ENCODE peak calls at places on chromosomes 12 and 14, in seven cellular contexts. V is brain microvascular endothelial cell, L is esophagus muscularis mucosa, O is OCI-LY7, C is Panc1, F is vagina, M is uterus. G is an unnamed sample.

GRCh38 chr12:52398176-52398575 is 8.0 kb downstream of the KRT82 start:
- DNase-seq in V (no peak), L (no peak), O (no peak), C (no peak), F (no peak), M (no peak), G (no peak)

GRCh38 chr14:93619176-93619793 is 169.0 kb downstream of the PRIMA1 start:
- DNase-seq in V (peak), L (no peak), O (peak), C (peak), F (no peak), M (no peak), G (peak)

GRCh38 chr14:105577339-105577861 is 51.0 kb downstream of the TMEM121 start:
- DNase-seq in V (no peak), L (no peak), O (peak), C (no peak), F (no peak), M (no peak), G (no peak)

GRCh38 chr12:88529531-88530488 is 50.5 kb downstream of the KITLG start:
- DNase-seq in V (no peak), L (no peak), O (no peak), C (no peak), F (no peak), M (no peak), G (peak)

GRCh38 chr14:101227611-101228594 is 324.4 kb upstream of the RTL1 start:
- DNase-seq in V (no peak), L (peak), O (no peak), C (no peak), F (peak), M (no peak), G (no peak)

GRCh38 chr12:28568709-28569108 is 378.5 kb downstream of the CCDC91 start:
- DNase-seq in V (no peak), L (no peak), O (no peak), C (no peak), F (no peak), M (no peak), G (no peak)

GRCh38 chr12:63967358-63967757 is 122.9 kb downstream of the SRGAP1 start:
- DNase-seq in V (peak), L (no peak), O (no peak), C (no peak), F (no peak), M (no peak), G (peak)

GRCh38 chr14:25803419-25804018 is 753.6 kb upstream of the STXBP6 start:
- DNase-seq in V (no peak), L (no peak), O (no peak), C (no peak), F (no peak), M (no peak), G (no peak)

GRCh38 chr14:105894125-105894977 is 368.0 kb downstream of the TMEM121 start:
- DNase-seq in V (no peak), L (no peak), O (no peak), C (no peak), F (no peak), M (peak), G (no peak)

GRCh38 chr12:53761306-53761705 is 9.5 kb upstream of the CISTR start:
- DNase-seq in V (no peak), L (no peak), O (no peak), C (no peak), F (no peak), M (no peak), G (no peak)

GRCh38 chr12:2101798-2102197 is 49.0 kb downstream of the CACNA1C start:
- DNase-seq in V (no peak), L (no peak), O (no peak), C (no peak), F (no peak), M (no peak), G (no peak)

GRCh38 chr12:110921262-110921661 is 883 bp upstream of the MYL2 start:
- DNase-seq in V (peak), L (no peak), O (no peak), C (no peak), F (no peak), M (no peak), G (peak)

GRCh38 chr14:55814873-55815272 is 234.9 kb downstream of the KTN1 start:
- DNase-seq in V (no peak), L (no peak), O (no peak), C (no peak), F (no peak), M (no peak), G (peak)

GRCh38 chr14:75426332-75427125 is 1.3 kb upstream of the JDP2 start:
- DNase-seq in V (no peak), L (no peak), O (peak), C (no peak), F (no peak), M (no peak), G (no peak)
- H3K4me3 ChIP-seq in V (no peak), L (peak), O (peak), C (peak), F (peak), M (no peak), G (no peak)

DNA sequence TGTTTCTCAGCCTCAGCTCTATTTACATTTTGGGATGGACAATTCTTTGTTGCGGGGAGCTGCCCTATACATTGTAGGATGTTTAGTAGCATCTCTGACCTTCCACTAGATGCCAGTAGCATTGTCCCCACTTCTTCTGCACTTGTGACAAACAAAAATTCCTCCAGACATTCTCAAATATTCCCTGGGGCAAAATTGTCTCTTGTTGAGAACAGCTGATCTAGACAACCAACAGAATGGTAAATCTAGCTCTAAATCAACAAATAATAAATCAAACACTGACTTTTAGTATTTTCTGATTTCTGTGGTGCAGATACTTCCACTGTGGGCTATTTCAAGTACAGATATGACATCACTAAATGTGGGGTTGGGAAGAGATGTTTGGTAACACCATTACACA is 60.7 kb downstream of the MSRB3 start:
- DNase-seq in V (no peak), L (no peak), O (no peak), C (no peak), F (no peak), M (no peak), G (no peak)
- TF ChIP-seq CTCF in V (no peak), L (no peak), O (no peak), C (peak), F (no peak), M (no peak), G (no peak)

GRCh38 chr14:70359076-70359424 is 433 bp downstream of the COX16 start:
- DNase-seq in V (peak), L (no peak), O (no peak), C (no peak), F (no peak), M (no peak), G (no peak)

GRCh38 chr14:70357557-70357956 is 1.9 kb downstream of the COX16 start:
- DNase-seq in V (no peak), L (no peak), O (no peak), C (no peak), F (no peak), M (no peak), G (no peak)

GRCh38 chr14:70354204-70354603 is 5.3 kb downstream of the COX16 start:
- DNase-seq in V (no peak), L (no peak), O (no peak), C (no peak), F (no peak), M (no peak), G (no peak)

GRCh38 chr14:70358631-70359030 is 852 bp downstream of the COX16 start:
- DNase-seq in V (no peak), L (no peak), O (no peak), C (no peak), F (no peak), M (no peak), G (no peak)

GRCh38 chr14:70357985-70358384 is 1.5 kb downstream of the COX16 start:
- DNase-seq in V (no peak), L (no peak), O (no peak), C (no peak), F (no peak), M (no peak), G (no peak)
- H3K4me3 ChIP-seq in V (no peak), L (no peak), O (peak), C (no peak), F (no peak), M (no peak), G (no peak)

DNA sequence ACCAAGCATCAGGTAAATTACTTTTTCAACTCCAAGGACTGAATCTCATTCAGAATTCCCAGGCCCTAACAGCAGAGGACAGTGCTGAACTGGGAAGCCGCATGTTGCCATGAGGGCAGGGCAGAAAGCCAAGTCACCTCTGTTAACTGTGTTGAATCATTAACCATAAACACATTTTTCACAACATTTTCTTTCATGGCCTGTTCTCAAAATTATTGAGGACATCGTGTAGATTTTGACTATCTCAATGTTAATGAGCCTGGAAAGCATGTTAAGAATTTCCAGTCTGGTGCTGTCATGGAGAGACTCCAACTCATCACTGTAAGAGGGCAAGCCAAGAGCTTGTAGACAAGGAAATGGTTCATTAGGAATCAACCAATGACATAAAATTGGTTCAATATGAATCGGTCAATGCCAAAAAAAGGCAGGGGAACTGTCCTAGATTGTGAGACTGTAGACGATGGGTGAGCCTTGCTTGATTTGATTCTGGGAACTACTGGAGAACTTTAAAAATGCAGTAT is 33.7 kb downstream of the CPM start:
- DNase-seq in V (peak), L (no peak), O (no peak), C (no peak), F (no peak), M (no peak), G (peak)
- TF ChIP-seq CTCF in V (peak), L (no peak), O (no peak), C (peak), F (no peak), M (no peak), G (peak)

DNA sequence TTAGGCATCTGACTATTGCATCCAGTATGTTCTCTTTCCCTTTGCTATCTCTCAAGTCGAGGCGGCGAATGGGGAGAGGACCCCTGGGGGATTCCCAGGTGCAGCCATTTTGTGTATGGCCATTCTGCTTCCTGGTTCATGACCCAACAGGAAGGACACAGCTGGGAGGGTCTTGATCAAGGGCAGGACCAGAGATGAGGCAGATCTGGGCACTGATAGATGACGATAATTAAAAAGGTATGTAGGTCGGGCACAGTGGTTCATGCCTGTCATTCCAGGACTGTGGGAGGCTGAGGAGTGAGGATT is 73.9 kb downstream of the EID3 start:
- DNase-seq in V (no peak), L (no peak), O (no peak), C (no peak), F (no peak), M (no peak), G (no peak)
- H3K4me3 ChIP-seq in V (no peak), L (no peak), O (no peak), C (no peak), F (no peak), M (no peak), G (no peak)

GRCh38 chr14:99441157-99441870 is 39.3 kb downstream of the SETD3 start:
- DNase-seq in V (no peak), L (no peak), O (no peak), C (no peak), F (peak), M (no peak), G (no peak)

GRCh38 chr14:99441918-99442317 is 38.7 kb downstream of the SETD3 start:
- DNase-seq in V (no peak), L (no peak), O (no peak), C (no peak), F (no peak), M (no peak), G (no peak)

GRCh38 chr14:99437706-99438105 is 43.0 kb downstream of the SETD3 start:
- DNase-seq in V (no peak), L (no peak), O (no peak), C (no peak), F (no peak), M (no peak), G (no peak)

GRCh38 chr14:99436247-99437180 is 44.1 kb downstream of the SETD3 start:
- DNase-seq in V (peak), L (no peak), O (no peak), C (no peak), F (peak), M (no peak), G (peak)

GRCh38 chr14:99440278-99440677 is 40.4 kb downstream of the SETD3 start:
- DNase-seq in V (no peak), L (no peak), O (no peak), C (no peak), F (peak), M (no peak), G (no peak)
- TF ChIP-seq CTCF in V (no peak), L (no peak), O (no peak), C (peak), F (no peak), M (no peak), G (no peak)

GRCh38 chr14:60485600-60486251 is at the start of gene C14orf39:
- DNase-seq in V (no peak), L (no peak), O (no peak), C (no peak), F (no peak), M (no peak), G (peak)
- H3K4me3 ChIP-seq in V (peak), L (peak), O (no peak), C (no peak), F (peak), M (no peak), G (peak)

DNA sequence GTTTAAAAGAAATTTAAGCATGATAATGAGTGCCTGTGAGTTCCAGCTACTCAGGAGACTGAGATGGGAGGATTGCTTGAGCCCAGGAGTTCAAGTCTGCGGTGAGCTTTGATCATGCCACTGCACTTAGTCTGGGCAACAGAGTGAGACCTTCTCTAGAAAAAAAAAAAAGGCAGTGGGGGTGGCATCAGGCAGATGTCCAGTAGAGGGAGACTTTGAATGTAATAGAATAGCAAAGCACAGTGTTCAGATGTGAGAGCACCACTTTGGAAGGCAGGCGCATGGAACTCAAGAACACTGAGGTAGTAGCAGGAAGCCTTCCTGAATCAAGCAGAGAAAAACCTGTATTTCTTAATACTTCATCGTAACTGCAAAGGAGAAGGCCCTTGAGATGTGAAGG is 394.5 kb upstream of the GARIN6 start:
- DNase-seq in V (no peak), L (no peak), O (peak), C (no peak), F (no peak), M (no peak), G (no peak)
- TF ChIP-seq CTCF in V (peak), L (no peak), O (peak), C (peak), F (no peak), M (no peak), G (peak)

G was measured in astrocyte of the spinal cord.